ENCODE peak calls at places on chromosome X, in five cellular contexts. One of them, this sample, is unnamed. For H3K4me1, the result is how much of the 10 kb centered on the place peaks cover.

GRCh38 chrX:40912576-40912975 is 172.7 kb upstream of the USP9X start:
- DNase-seq in HepG2: no peak
- DNase-seq in upper lobe of left lung: no peak
- DNase-seq in H1: no peak
- DNase-seq in sigmoid colon: no peak
- DNase-seq in this sample: no peak

GRCh38 chrX:136850441-136851175 is 29.9 kb downstream of the RBMX start:
- DNase-seq in HepG2: no peak
- DNase-seq in upper lobe of left lung: peak
- DNase-seq in H1: no peak
- DNase-seq in sigmoid colon: no peak
- DNase-seq in this sample: no peak

GRCh38 chrX:155069414-155069813 is 1.5 kb downstream of the CMC4 start:
- DNase-seq in HepG2: no peak
- DNase-seq in upper lobe of left lung: no peak
- DNase-seq in H1: no peak
- DNase-seq in sigmoid colon: no peak
- DNase-seq in this sample: no peak

GRCh38 chrX:24464836-24465523 is at the start of gene PDK3:
- DNase-seq in HepG2: peak
- DNase-seq in upper lobe of left lung: peak
- DNase-seq in H1: peak
- DNase-seq in sigmoid colon: peak
- DNase-seq in this sample: peak

GRCh38 chrX:41022579-41022978 is 62.7 kb upstream of the USP9X start:
- DNase-seq in HepG2: peak
- DNase-seq in upper lobe of left lung: no peak
- DNase-seq in H1: no peak
- DNase-seq in sigmoid colon: no peak
- DNase-seq in this sample: no peak

GRCh38 chrX:153766098-153766817 is 2.2 kb downstream of the PLXNB3 start:
- DNase-seq in HepG2: peak
- DNase-seq in upper lobe of left lung: no peak
- DNase-seq in H1: no peak
- DNase-seq in sigmoid colon: peak
- DNase-seq in this sample: peak

GRCh38 chrX:16212436-16212835 is 45.2 kb downstream of the MAGEB17 start:
- DNase-seq in HepG2: peak
- DNase-seq in upper lobe of left lung: no peak
- DNase-seq in H1: no peak
- DNase-seq in sigmoid colon: no peak
- DNase-seq in this sample: no peak

GRCh38 chrX:41449615-41450014 is 2.5 kb downstream of the NYX start:
- DNase-seq in HepG2: no peak
- DNase-seq in upper lobe of left lung: no peak
- DNase-seq in H1: no peak
- DNase-seq in sigmoid colon: no peak
- DNase-seq in this sample: no peak

GRCh38 chrX:57453901-57454300 is 137.9 kb upstream of the ZXDB start:
- DNase-seq in HepG2: peak
- DNase-seq in upper lobe of left lung: no peak
- DNase-seq in H1: peak
- DNase-seq in sigmoid colon: no peak
- DNase-seq in this sample: no peak

GRCh38 chrX:14915596-14915995 is 42.4 kb downstream of the MOSPD2 start:
- DNase-seq in HepG2: no peak
- DNase-seq in upper lobe of left lung: no peak
- DNase-seq in H1: no peak
- DNase-seq in sigmoid colon: no peak
- DNase-seq in this sample: no peak

GRCh38 chrX:39450578-39450977 is 647.2 kb downstream of the BCOR start:
- DNase-seq in HepG2: no peak
- DNase-seq in upper lobe of left lung: no peak
- DNase-seq in H1: no peak
- DNase-seq in sigmoid colon: no peak
- DNase-seq in this sample: no peak

GRCh38 chrX:153780678-153781427 is at the start of gene SRPK3:
- DNase-seq in HepG2: no peak
- DNase-seq in upper lobe of left lung: no peak
- DNase-seq in H1: no peak
- DNase-seq in sigmoid colon: no peak
- DNase-seq in this sample: no peak

GRCh38 chrX:118564498-118564897 is 68.9 kb downstream of the DOCK11 start:
- DNase-seq in HepG2: no peak
- DNase-seq in upper lobe of left lung: no peak
- DNase-seq in H1: no peak
- DNase-seq in sigmoid colon: no peak
- DNase-seq in this sample: no peak

GRCh38 chrX:150363561-150364346 is 637 bp downstream of the MAMLD1 start:
- DNase-seq in HepG2: no peak
- DNase-seq in upper lobe of left lung: no peak
- DNase-seq in H1: no peak
- DNase-seq in sigmoid colon: no peak
- DNase-seq in this sample: peak

GRCh38 chrX:103554687-103555417 is 30.5 kb upstream of the TCEAL4 start:
- DNase-seq in HepG2: no peak
- DNase-seq in upper lobe of left lung: peak
- DNase-seq in H1: no peak
- DNase-seq in sigmoid colon: peak
- DNase-seq in this sample: peak
- TF ChIP-seq EP300 in HepG2: no peak
- TF ChIP-seq EP300 in upper lobe of left lung: no peak
- TF ChIP-seq EP300 in H1: no peak
- TF ChIP-seq EP300 in sigmoid colon: no peak
- TF ChIP-seq EP300 in this sample: no peak

GRCh38 chrX:45758319-45758718 is 557.6 kb upstream of the DIPK2B start:
- DNase-seq in HepG2: no peak
- DNase-seq in upper lobe of left lung: peak
- DNase-seq in H1: no peak
- DNase-seq in sigmoid colon: no peak
- DNase-seq in this sample: peak

GRCh38 chrX:45760187-45760742 is 559.6 kb upstream of the DIPK2B start:
- DNase-seq in HepG2: no peak
- DNase-seq in upper lobe of left lung: no peak
- DNase-seq in H1: no peak
- DNase-seq in sigmoid colon: no peak
- DNase-seq in this sample: no peak

GRCh38 chrX:45756562-45756961 is 555.9 kb upstream of the DIPK2B start:
- DNase-seq in HepG2: no peak
- DNase-seq in upper lobe of left lung: no peak
- DNase-seq in H1: no peak
- DNase-seq in sigmoid colon: no peak
- DNase-seq in this sample: no peak

GRCh38 chrX:45757272-45757671 is 556.6 kb upstream of the DIPK2B start:
- DNase-seq in HepG2: no peak
- DNase-seq in upper lobe of left lung: no peak
- DNase-seq in H1: no peak
- DNase-seq in sigmoid colon: no peak
- DNase-seq in this sample: no peak

DNA sequence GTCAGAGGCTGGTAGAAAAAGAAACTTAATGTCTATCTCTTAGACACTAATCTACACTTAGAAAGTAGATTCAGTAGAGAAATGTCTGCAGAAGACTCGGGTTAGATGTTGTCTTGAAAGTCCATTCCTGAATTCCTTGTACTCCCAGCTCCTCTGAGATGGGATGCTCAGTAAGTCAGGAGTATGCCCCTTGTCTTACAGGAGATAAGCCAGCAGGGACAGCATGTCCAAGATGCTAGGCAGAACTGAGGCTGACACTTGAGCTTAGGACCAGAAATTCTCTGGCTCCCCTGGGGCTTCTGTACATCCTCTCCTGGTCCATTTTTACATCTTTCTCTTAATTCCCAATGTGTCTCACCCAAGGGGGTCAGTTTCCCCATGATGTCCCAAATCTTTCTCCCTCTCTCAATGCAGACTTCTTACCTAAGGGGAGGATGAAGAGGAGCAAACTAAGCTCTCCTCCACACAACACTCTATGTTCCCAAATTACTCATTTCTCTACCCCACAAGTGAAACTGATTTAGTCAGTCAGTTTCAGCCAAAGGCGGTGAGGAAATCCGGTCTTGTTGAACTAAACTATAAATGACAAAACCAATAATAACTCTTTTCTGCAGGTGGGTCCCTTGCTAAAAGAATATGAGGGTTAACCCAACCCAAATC is 558.2 kb upstream of the DIPK2B start:
- DNase-seq in HepG2: no peak
- DNase-seq in upper lobe of left lung: no peak
- DNase-seq in H1: no peak
- DNase-seq in sigmoid colon: no peak
- DNase-seq in this sample: no peak
- H3K4me1 ChIP-seq in HepG2: under half
- H3K4me1 ChIP-seq in upper lobe of left lung: under half
- H3K4me1 ChIP-seq in H1: under half
- H3K4me1 ChIP-seq in sigmoid colon: under half
- H3K4me1 ChIP-seq in this sample: under half

GRCh38 chrX:130418066-130418465 is 16.3 kb downstream of the RBMX2 start:
- DNase-seq in HepG2: no peak
- DNase-seq in upper lobe of left lung: no peak
- DNase-seq in H1: no peak
- DNase-seq in sigmoid colon: no peak
- DNase-seq in this sample: no peak
- TF ChIP-seq EP300 in HepG2: no peak
- TF ChIP-seq EP300 in upper lobe of left lung: no peak
- TF ChIP-seq EP300 in H1: no peak
- TF ChIP-seq EP300 in sigmoid colon: no peak
- TF ChIP-seq EP300 in this sample: no peak

GRCh38 chrX:45799576-45799975 is 598.9 kb upstream of the DIPK2B start:
- DNase-seq in HepG2: no peak
- DNase-seq in upper lobe of left lung: no peak
- DNase-seq in H1: no peak
- DNase-seq in sigmoid colon: no peak
- DNase-seq in this sample: no peak

GRCh38 chrX:45801554-45801953 is 600.9 kb upstream of the DIPK2B start:
- DNase-seq in HepG2: no peak
- DNase-seq in upper lobe of left lung: no peak
- DNase-seq in H1: no peak
- DNase-seq in sigmoid colon: no peak
- DNase-seq in this sample: no peak

GRCh38 chrX:45806410-45807121 is 605.9 kb upstream of the DIPK2B start:
- DNase-seq in HepG2: no peak
- DNase-seq in upper lobe of left lung: no peak
- DNase-seq in H1: no peak
- DNase-seq in sigmoid colon: no peak
- DNase-seq in this sample: no peak

GRCh38 chrX:45807572-45808425 is 607.1 kb upstream of the DIPK2B start:
- DNase-seq in HepG2: no peak
- DNase-seq in upper lobe of left lung: no peak
- DNase-seq in H1: no peak
- DNase-seq in sigmoid colon: no peak
- DNase-seq in this sample: no peak

DNA sequence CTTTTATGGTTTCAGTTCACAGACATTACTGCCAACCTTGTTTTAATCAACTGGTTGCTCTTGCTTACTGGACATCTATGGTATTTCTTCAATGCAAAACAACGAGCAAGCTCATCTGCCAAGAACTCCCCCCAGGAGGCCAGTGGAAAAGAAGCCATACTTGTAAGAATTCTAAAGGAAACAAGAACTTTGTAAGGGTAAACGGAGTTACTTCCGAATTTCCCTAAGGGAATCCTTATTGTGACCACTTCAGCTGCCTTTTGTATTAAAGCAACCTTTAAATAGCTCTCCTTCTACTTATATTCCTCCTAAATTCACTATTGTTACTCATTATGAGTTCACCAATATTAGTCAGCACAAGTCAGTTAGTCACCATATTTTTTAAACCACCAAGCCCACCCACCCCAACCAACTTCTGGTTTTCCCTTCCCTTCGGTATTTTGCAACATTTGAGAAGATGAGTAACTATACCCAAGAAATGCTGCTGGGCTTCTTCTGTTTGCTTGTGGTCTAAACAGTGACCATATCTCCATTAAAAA is 602.8 kb upstream of the DIPK2B start:
- DNase-seq in HepG2: no peak
- DNase-seq in upper lobe of left lung: no peak
- DNase-seq in H1: no peak
- DNase-seq in sigmoid colon: no peak
- DNase-seq in this sample: no peak
- H3K4me1 ChIP-seq in HepG2: under half
- H3K4me1 ChIP-seq in upper lobe of left lung: under half
- H3K4me1 ChIP-seq in H1: under half
- H3K4me1 ChIP-seq in sigmoid colon: under half
- H3K4me1 ChIP-seq in this sample: under half

GRCh38 chrX:45765726-45766125 is 565.0 kb upstream of the DIPK2B start:
- DNase-seq in HepG2: no peak
- DNase-seq in upper lobe of left lung: no peak
- DNase-seq in H1: no peak
- DNase-seq in sigmoid colon: no peak
- DNase-seq in this sample: no peak

GRCh38 chrX:45761920-45762319 is 561.2 kb upstream of the DIPK2B start:
- DNase-seq in HepG2: no peak
- DNase-seq in upper lobe of left lung: no peak
- DNase-seq in H1: no peak
- DNase-seq in sigmoid colon: no peak
- DNase-seq in this sample: no peak

GRCh38 chrX:45765281-45765680 is 564.6 kb upstream of the DIPK2B start:
- DNase-seq in HepG2: no peak
- DNase-seq in upper lobe of left lung: no peak
- DNase-seq in H1: no peak
- DNase-seq in sigmoid colon: no peak
- DNase-seq in this sample: no peak

GRCh38 chrX:45767021-45767491 is 566.4 kb upstream of the DIPK2B start:
- DNase-seq in HepG2: no peak
- DNase-seq in upper lobe of left lung: no peak
- DNase-seq in H1: no peak
- DNase-seq in sigmoid colon: no peak
- DNase-seq in this sample: no peak

DNA sequence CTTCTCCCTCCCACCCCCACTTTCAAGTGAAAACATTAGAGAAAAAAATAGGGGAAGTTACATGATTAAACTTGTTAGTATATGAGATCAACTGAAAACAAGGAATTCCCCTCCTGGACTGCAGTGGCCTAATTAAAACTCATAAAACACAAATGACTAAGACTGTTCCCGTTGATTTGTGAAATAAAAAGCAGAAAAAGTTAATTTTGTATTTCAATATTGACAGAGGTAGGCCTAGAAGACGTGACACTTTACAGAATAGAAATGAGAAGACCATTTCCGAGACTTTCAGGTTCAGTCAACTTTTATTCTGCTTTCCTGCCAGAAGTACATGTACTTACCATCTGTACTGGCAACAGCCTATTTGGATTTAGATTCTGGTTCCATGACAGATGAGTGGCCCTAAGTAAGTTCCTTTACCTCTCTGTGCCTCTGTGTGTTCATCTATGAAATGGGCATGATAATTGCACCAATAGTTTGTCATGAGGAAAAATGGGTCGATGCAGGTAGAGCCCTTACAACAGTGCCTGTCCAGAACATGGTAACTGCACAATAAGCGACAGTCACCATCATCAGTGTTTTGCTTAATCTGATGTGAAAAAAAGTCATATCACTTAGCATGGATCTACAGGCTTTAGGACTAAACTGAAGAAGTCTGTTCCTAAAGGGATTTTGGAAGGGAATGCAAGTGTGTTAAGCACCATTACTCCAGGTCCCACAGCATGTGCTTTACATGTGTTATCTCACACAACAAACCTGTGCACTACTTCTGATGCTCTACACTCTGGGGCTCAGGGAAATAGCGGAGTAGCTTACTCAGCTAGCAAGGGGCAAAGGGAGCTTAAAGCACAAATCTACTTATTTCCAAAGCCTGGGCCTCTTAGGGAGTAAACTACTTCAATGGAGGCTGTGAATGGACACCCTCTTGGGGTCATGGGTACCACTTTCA is 562.3 kb upstream of the DIPK2B start:
- DNase-seq in HepG2: no peak
- DNase-seq in upper lobe of left lung: no peak
- DNase-seq in H1: no peak
- DNase-seq in sigmoid colon: no peak
- DNase-seq in this sample: no peak
- TF ChIP-seq EP300 in HepG2: no peak
- TF ChIP-seq EP300 in upper lobe of left lung: no peak
- TF ChIP-seq EP300 in H1: no peak
- TF ChIP-seq EP300 in sigmoid colon: no peak
- TF ChIP-seq EP300 in this sample: no peak